ENCODE peak calls at places on chromosomes 5 and 9, in six cellular contexts. E is AG09309, N is cardiac fibroblast, S is A549, T is mesothelial cell of epicardium, J is nephron progenitor cell. V is an unnamed sample.

GRCh38 chr5:111670826-111671492 is 86.0 kb downstream of the NREP start:
- DNase-seq in E (no peak), N (peak; percentile 46), S (no peak), T (no peak), J (no peak), V (no peak)

GRCh38 chr9:117645245-117645636 is 59.0 kb upstream of the TLR4 start:
- DNase-seq in E (no peak), N (no peak), S (no peak), T (no peak), J (no peak), V (no peak)

GRCh38 chr9:6106576-6107339 is 91.3 kb upstream of the RANBP6 start:
- DNase-seq in E (no peak), N (peak; percentile 55), S (peak; percentile 55), T (no peak), J (peak; percentile 7), V (no peak)

GRCh38 chr5:167294861-167295685 is 996.4 kb upstream of the WWC1 start:
- DNase-seq in E (peak; percentile 78), N (peak; percentile 79), S (peak; percentile 71), T (no peak), J (no peak), V (no peak)

GRCh38 chr9:76373173-76373771 is 21.0 kb downstream of the RFK start:
- DNase-seq in E (no peak), N (peak; percentile 83), S (peak; percentile 55), T (no peak), J (no peak), V (no peak)

GRCh38 chr5:67246108-67246507 is 49.5 kb upstream of the CD180 start:
- DNase-seq in E (no peak), N (peak; percentile 95), S (peak; percentile 5), T (no peak), J (peak; percentile 25), V (no peak)

GRCh38 chr9:130337318-130337717 is 71.8 kb downstream of the HMCN2 start:
- DNase-seq in E (no peak), N (no peak), S (no peak), T (no peak), J (no peak), V (no peak)

GRCh38 chr5:150779397-150780179 is 1.0 kb downstream of the SMIM3 start:
- DNase-seq in E (no peak), N (peak; percentile 67), S (no peak), T (no peak), J (no peak), V (no peak)

GRCh38 chr9:33731625-33732024 is 63.7 kb upstream of the PRSS3 start:
- DNase-seq in E (no peak), N (no peak), S (no peak), T (no peak), J (no peak), V (no peak)

GRCh38 chr5:146755781-146756180 is 122.8 kb downstream of the PPP2R2B start:
- DNase-seq in E (no peak), N (no peak), S (no peak), T (no peak), J (no peak), V (no peak)

GRCh38 chr5:163658702-163659567 is 153.5 kb downstream of the MAT2B start:
- DNase-seq in E (no peak), N (no peak), S (no peak), T (no peak), J (no peak), V (no peak)

GRCh38 chr5:79961731-79962579 is 29.1 kb downstream of the MTX3 start:
- DNase-seq in E (no peak), N (no peak), S (no peak), T (no peak), J (peak; percentile 7), V (no peak)

GRCh38 chr5:68319316-68320093 is 103.9 kb downstream of the PIK3R1 start:
- DNase-seq in E (peak; percentile 49), N (peak; percentile 66), S (peak; percentile 13), T (no peak), J (no peak), V (no peak)

GRCh38 chr5:73955447-73955846 is 329.5 kb downstream of the ARHGEF28 start:
- DNase-seq in E (no peak), N (no peak), S (no peak), T (no peak), J (no peak), V (no peak)

GRCh38 chr9:83633260-83633659 is 10.3 kb downstream of the IDNK start:
- DNase-seq in E (no peak), N (no peak), S (no peak), T (no peak), J (no peak), V (no peak)

GRCh38 chr5:63928451-63928850 is 33.8 kb downstream of the HTR1A start:
- DNase-seq in E (no peak), N (no peak), S (no peak), T (no peak), J (no peak), V (no peak)

GRCh38 chr9:110886832-110887231 is 151.4 kb downstream of the LPAR1 start:
- DNase-seq in E (no peak), N (peak; percentile 80), S (no peak), T (no peak), J (no peak), V (no peak)

GRCh38 chr5:137945825-137946224 is 56.6 kb downstream of the PKD2L2 start:
- DNase-seq in E (no peak), N (no peak), S (no peak), T (no peak), J (no peak), V (no peak)

GRCh38 chr5:149761461-149761860 is 31.4 kb downstream of the PPARGC1B start:
- DNase-seq in E (no peak), N (no peak), S (no peak), T (no peak), J (no peak), V (no peak)

GRCh38 chr5:150070277-150070638 is 16.1 kb downstream of the CSF1R start:
- DNase-seq in E (no peak), N (no peak), S (no peak), T (no peak), J (no peak), V (no peak)

GRCh38 chr5:170538096-170538465 is 34.3 kb downstream of the KCNIP1 start:
- DNase-seq in E (no peak), N (no peak), S (no peak), T (no peak), J (no peak), V (no peak)

GRCh38 chr5:120449501-120449900 is 14.6 kb upstream of the PRR16 start:
- DNase-seq in E (no peak), N (peak; percentile 55), S (no peak), T (no peak), J (no peak), V (no peak)

GRCh38 chr5:135041145-135041587 is 7.1 kb upstream of the PITX1 start:
- DNase-seq in E (no peak), N (no peak), S (no peak), T (no peak), J (no peak), V (no peak)

GRCh38 chr9:6414291-6414690 is 1.3 kb downstream of the UHRF2 start:
- DNase-seq in E (peak; percentile 57), N (peak; percentile 55), S (no peak), T (no peak), J (peak; percentile 10), V (no peak)

GRCh38 chr5:150300496-150301169 is 2.1 kb downstream of the ARSI start:
- DNase-seq in E (no peak), N (no peak), S (no peak), T (no peak), J (no peak), V (no peak)

GRCh38 chr9:126317513-126317912 is 9.1 kb upstream of the MVB12B start:
- DNase-seq in E (no peak), N (peak; percentile 16), S (no peak), T (no peak), J (no peak), V (no peak)

GRCh38 chr9:116175616-116176015 is 22.0 kb downstream of the PAPPA start:
- DNase-seq in E (no peak), N (peak; percentile 75), S (no peak), T (no peak), J (no peak), V (no peak)

GRCh38 chr5:107705390-107706014 is 34.8 kb upstream of the EFNA5 start:
- DNase-seq in E (peak; percentile 38), N (peak; percentile 69), S (no peak), T (no peak), J (no peak), V (no peak)

GRCh38 chr5:82855893-82856292 is 221.3 kb downstream of the TMEM167A start:
- DNase-seq in E (no peak), N (no peak), S (no peak), T (no peak), J (no peak), V (no peak)

GRCh38 chr5:112681481-112681908 is 56.2 kb upstream of the APC start:
- DNase-seq in E (no peak), N (no peak), S (no peak), T (no peak), J (no peak), V (no peak)
- TF ChIP-seq CTCF in E (no peak), N (no peak), S (no peak), T (no peak), J (no peak), V (no peak)

DNA sequence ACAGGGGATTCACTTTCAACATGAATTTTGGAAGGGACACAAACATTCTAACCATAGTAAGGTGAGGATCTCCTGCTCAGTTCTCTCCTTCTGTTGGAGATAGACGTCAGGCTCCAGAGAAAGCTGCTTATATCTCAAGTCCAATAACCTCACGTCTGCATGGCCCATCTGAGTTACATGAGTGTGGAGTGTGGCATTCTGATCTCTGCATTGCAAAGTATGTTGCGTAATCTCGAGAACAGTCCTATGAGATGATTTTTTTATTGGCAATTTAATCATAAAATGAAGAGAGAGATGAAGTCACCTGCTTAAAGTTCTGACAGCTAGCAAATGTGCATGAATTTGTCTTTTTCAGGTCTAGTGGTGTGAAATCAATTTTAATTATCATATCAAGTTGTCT is 118.8 kb downstream of the SLC12A2 start:
- DNase-seq in E (no peak), N (no peak), S (no peak), T (no peak), J (no peak), V (no peak)
- TF ChIP-seq CTCF in E (no peak), N (no peak), S (no peak), T (no peak), J (no peak), V (no peak)

GRCh38 chr5:15995206-15996052 is 184.2 kb downstream of the MARCHF11 start:
- DNase-seq in E (peak; percentile 20), N (peak; percentile 65), S (no peak), T (no peak), J (peak; percentile 6), V (no peak)

GRCh38 chr5:15992918-15993317 is 186.7 kb downstream of the MARCHF11 start:
- DNase-seq in E (no peak), N (peak; percentile 82), S (no peak), T (no peak), J (no peak), V (no peak)

GRCh38 chr5:15991586-15991985 is 188.0 kb downstream of the MARCHF11 start:
- DNase-seq in E (no peak), N (no peak), S (no peak), T (no peak), J (no peak), V (no peak)

GRCh38 chr5:15993334-15993733 is 186.3 kb downstream of the MARCHF11 start:
- DNase-seq in E (peak; percentile 11), N (peak; percentile 85), S (no peak), T (no peak), J (no peak), V (no peak)

GRCh38 chr5:15993934-15994333 is 185.7 kb downstream of the MARCHF11 start:
- DNase-seq in E (no peak), N (peak; percentile 39), S (no peak), T (no peak), J (no peak), V (no peak)
- TF ChIP-seq CTCF in E (peak; percentile 54), N (peak; percentile 50), S (no peak), T (no peak), J (no peak), V (peak; percentile 26)

GRCh38 chr5:37757980-37758582 is 81.8 kb downstream of the GDNF start:
- DNase-seq in E (no peak), N (peak; percentile 42), S (no peak), T (no peak), J (no peak), V (no peak)
- TF ChIP-seq CTCF in E (no peak), N (peak; percentile 20), S (no peak), T (no peak), J (no peak), V (no peak)